ENCODE peak calls at places on chromosomes 11 and 22, in four cellular contexts. F is HCT116, Q is HepG2, N is K562. X is an unnamed sample.

GRCh38 chr11:60377737-60378136 is 595 bp upstream of the MS4A7 start:
- DNase-seq in F (no peak), Q (no peak), N (no peak), X (no peak)

GRCh38 chr11:119318240-119319135 is 1.6 kb upstream of the MCAM start:
- DNase-seq in F (no peak), Q (peak), N (peak), X (no peak)

GRCh38 chr11:119316729-119317591 is at the start of gene MCAM:
- DNase-seq in F (no peak), Q (peak), N (peak), X (peak)

GRCh38 chr11:63680842-63681207 is 475 bp upstream of the RTN3 start:
- DNase-seq in F (no peak), Q (no peak), N (peak), X (no peak)

GRCh38 chr11:26974068-26974790 is 19.7 kb upstream of the FIBIN start:
- DNase-seq in F (no peak), Q (no peak), N (no peak), X (no peak)

GRCh38 chr11:27869701-27870100 is 169.4 kb upstream of the BDNF start:
- DNase-seq in F (no peak), Q (no peak), N (no peak), X (no peak)

GRCh38 chr22:43473031-43473430 is 61.2 kb downstream of the MPPED1 start:
- DNase-seq in F (no peak), Q (no peak), N (no peak), X (no peak)

GRCh38 chr11:33195391-33196190 is 34.3 kb upstream of the CSTF3 start:
- DNase-seq in F (no peak), Q (no peak), N (no peak), X (no peak)

GRCh38 chr11:10395196-10395897 is 59.7 kb upstream of the AMPD3 start:
- DNase-seq in F (no peak), Q (no peak), N (no peak), X (no peak)

GRCh38 chr22:27370281-27370680 is 431.3 kb downstream of the MN1 start:
- DNase-seq in F (no peak), Q (no peak), N (peak), X (no peak)

GRCh38 chr22:35521358-35522264 is 19.0 kb upstream of the RASD2 start:
- DNase-seq in F (no peak), Q (no peak), N (peak), X (no peak)

GRCh38 chr22:38347944-38348750 is 30.9 kb upstream of the CSNK1E start:
- DNase-seq in F (no peak), Q (no peak), N (no peak), X (peak)

GRCh38 chr11:112467721-112468120 is 207.1 kb upstream of the PLET1 start:
- DNase-seq in F (no peak), Q (no peak), N (no peak), X (no peak)

GRCh38 chr11:571802-572185 is 4.5 kb upstream of the PHRF1 start:
- DNase-seq in F (no peak), Q (no peak), N (no peak), X (no peak)

GRCh38 chr11:77557553-77557952 is 32.2 kb upstream of the AQP11 start:
- DNase-seq in F (no peak), Q (peak), N (peak), X (no peak)

GRCh38 chr11:19071255-19071654 is 10.7 kb upstream of the MRGPRX2 start:
- DNase-seq in F (peak), Q (peak), N (peak), X (peak)

GRCh38 chr11:22304337-22304961 is 33.7 kb upstream of the SLC17A6 start:
- DNase-seq in F (peak), Q (peak), N (peak), X (no peak)

GRCh38 chr22:42699281-42699681 is 21.4 kb downstream of the A4GALT start:
- DNase-seq in F (no peak), Q (no peak), N (no peak), X (no peak)

GRCh38 chr11:63536669-63537292 is at the start of gene PLAAT4:
- DNase-seq in F (no peak), Q (peak), N (peak), X (no peak)

GRCh38 chr22:47129902-47130301 is 367.5 kb downstream of the TBC1D22A start:
- DNase-seq in F (peak), Q (no peak), N (peak), X (no peak)

GRCh38 chr11:33723238-33723881 is 12.9 kb downstream of the CD59 start:
- DNase-seq in F (peak), Q (no peak), N (peak), X (no peak)

GRCh38 chr11:78216021-78216420 is 27.3 kb downstream of the USP35 start:
- DNase-seq in F (no peak), Q (no peak), N (no peak), X (no peak)

GRCh38 chr11:70016666-70017347 is 61.3 kb upstream of the ANO1 start:
- DNase-seq in F (peak), Q (no peak), N (no peak), X (no peak)

GRCh38 chr11:12818333-12819015 is 144.3 kb downstream of the TEAD1 start:
- DNase-seq in F (no peak), Q (no peak), N (no peak), X (no peak)

GRCh38 chr22:35292786-35293185 is 6.9 kb upstream of the TOM1 start:
- DNase-seq in F (no peak), Q (no peak), N (no peak), X (no peak)

GRCh38 chr11:121237686-121238658 is 54.6 kb upstream of the SC5D start:
- DNase-seq in F (no peak), Q (no peak), N (no peak), X (no peak)

GRCh38 chr11:11748706-11749365 is 92.9 kb upstream of the USP47 start:
- DNase-seq in F (no peak), Q (no peak), N (no peak), X (no peak)

GRCh38 chr11:113247231-113247630 is 67.2 kb upstream of the TTC12 start:
- DNase-seq in F (no peak), Q (no peak), N (no peak), X (no peak)

GRCh38 chr11:121291896-121292502 is 572 bp upstream of the SC5D start:
- DNase-seq in F (no peak), Q (no peak), N (peak), X (no peak)

GRCh38 chr11:5210376-5210885 is 9.9 kb upstream of the OR51V1 start:
- DNase-seq in F (no peak), Q (no peak), N (no peak), X (no peak)

DNA sequence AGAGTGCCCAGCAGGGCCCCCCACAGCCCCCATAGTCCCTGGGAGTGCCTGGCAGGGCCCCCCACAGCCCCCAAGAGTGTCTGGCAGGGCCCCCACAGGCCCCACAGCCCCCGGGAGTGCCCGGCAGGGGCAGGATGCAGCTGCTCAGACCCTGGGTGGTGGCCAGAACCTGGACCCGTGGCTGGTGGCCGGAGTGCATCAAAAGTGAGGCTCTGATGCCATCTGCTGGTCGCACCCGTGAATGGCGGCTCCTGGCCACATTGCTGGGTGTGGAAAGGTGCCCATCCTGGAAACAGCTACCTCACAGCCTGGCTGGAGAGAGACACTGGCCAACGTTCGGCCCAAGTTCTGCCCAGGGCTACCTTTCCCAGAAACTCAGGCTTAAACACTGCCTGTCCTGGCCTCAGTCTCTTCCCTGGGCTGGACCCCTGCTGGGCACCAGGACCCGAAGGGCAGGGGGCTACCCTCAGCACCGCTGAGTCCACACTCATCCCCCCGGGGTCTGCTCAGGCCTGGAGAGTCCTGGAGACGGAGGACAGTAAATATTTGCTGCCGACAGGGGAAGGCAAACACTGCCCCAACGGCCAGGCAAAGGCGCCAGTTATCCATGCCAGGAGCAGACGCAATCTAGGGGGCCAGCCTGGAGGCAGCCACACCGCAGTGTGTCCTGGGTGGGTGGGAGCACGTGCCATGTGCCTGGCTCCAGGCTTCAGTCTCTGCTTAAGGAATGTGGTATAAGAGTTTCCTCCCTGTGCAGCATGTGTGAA is 4.4 kb downstream of the INS start:
- DNase-seq in F (no peak), Q (peak), N (peak), X (peak)
- TF ChIP-seq FOSL1 in F (no peak), Q (no peak), N (no peak), X (no peak)

GRCh38 chr11:57741132-57742086 is at the start of gene SELENOH:
- DNase-seq in F (peak), Q (peak), N (peak), X (peak)
- H2AFZ ChIP-seq in F (no peak), Q (no peak), N (peak), X (peak)

DNA sequence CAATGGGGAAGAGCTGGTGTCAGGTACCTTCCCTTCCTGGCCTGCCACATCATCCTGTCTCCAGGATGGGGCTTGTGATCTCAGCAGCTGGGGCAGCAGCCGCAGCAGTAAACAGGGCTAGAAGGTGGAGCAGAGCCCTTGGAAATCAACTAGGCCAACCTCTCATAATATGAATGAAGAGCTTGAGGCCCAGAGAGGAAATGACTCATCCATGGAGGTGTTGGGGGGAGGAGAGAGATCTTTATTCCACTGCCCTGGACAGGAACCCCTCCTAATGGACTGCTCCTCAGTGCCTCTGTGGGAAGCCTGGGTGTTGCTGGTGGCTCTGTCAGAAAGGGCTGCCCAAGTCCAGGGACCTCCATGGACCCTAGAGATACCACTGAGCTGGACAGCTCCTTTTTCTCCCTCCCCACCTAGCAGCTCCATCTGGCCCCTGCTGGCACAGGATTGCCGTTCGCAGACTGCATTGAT is 111.8 kb downstream of the OSBP2 start:
- DNase-seq in F (peak), Q (peak), N (peak), X (no peak)
- TF ChIP-seq FOSL1 in F (peak), Q (no peak), N (peak), X (no peak)

GRCh38 chr11:118263694-118264567 is at the start of gene MPZL2:
- DNase-seq in F (peak), Q (peak), N (no peak), X (no peak)
- H2AFZ ChIP-seq in F (peak), Q (peak), N (peak), X (peak)

GRCh38 chr11:30581646-30582045 is 4.5 kb downstream of the MPPED2 start:
- DNase-seq in F (no peak), Q (no peak), N (no peak), X (no peak)
- TF ChIP-seq FOSL1 in F (no peak), Q (no peak), N (no peak), X (no peak)

X was measured in H1.